ENCODE peak calls at places on chromosomes 12 and 14, in ten cellular contexts. One of them, this sample, is unnamed. For H3K4me1 and H3K9me3, the result is how much of the 10 kb centered on the place peaks cover.

GRCh38 chr12:34400986-34401658 is 378.8 kb downstream of the ALG10 start:
- DNase-seq in aorta: peak
- DNase-seq in cardiac muscle cell: no peak
- DNase-seq in left lung: peak
- DNase-seq in adrenal gland: no peak
- DNase-seq in A549: no peak
- DNase-seq in H9: peak
- DNase-seq in CD8-positive, alpha-beta memory T cell: no peak
- DNase-seq in IMR-90: no peak
- DNase-seq in suprapubic skin: peak
- DNase-seq in this sample: peak

GRCh38 chr12:120100630-120101029 is 15.9 kb downstream of the RAB35 start:
- DNase-seq in CD8-positive, alpha-beta memory T cell: no peak
- DNase-seq in suprapubic skin: no peak
- DNase-seq in cardiac muscle cell: no peak
- DNase-seq in IMR-90: peak
- DNase-seq in adrenal gland: peak
- DNase-seq in aorta: peak
- DNase-seq in A549: no peak
- DNase-seq in H9: no peak
- DNase-seq in left lung: peak
- DNase-seq in this sample: peak

GRCh38 chr12:12731178-12731577 is 14.0 kb downstream of the CDKN1B start:
- DNase-seq in aorta: no peak
- DNase-seq in CD8-positive, alpha-beta memory T cell: no peak
- DNase-seq in IMR-90: no peak
- DNase-seq in A549: no peak
- DNase-seq in cardiac muscle cell: no peak
- DNase-seq in suprapubic skin: no peak
- DNase-seq in H9: no peak
- DNase-seq in left lung: no peak
- DNase-seq in adrenal gland: no peak
- DNase-seq in this sample: no peak

GRCh38 chr12:119693006-119693405 is 25.1 kb downstream of the PRKAB1 start:
- DNase-seq in CD8-positive, alpha-beta memory T cell: no peak
- DNase-seq in A549: no peak
- DNase-seq in adrenal gland: peak
- DNase-seq in H9: no peak
- DNase-seq in aorta: no peak
- DNase-seq in cardiac muscle cell: no peak
- DNase-seq in left lung: no peak
- DNase-seq in suprapubic skin: no peak
- DNase-seq in IMR-90: peak
- DNase-seq in this sample: no peak

GRCh38 chr12:63937381-63938168 is 93.1 kb downstream of the SRGAP1 start:
- DNase-seq in IMR-90: no peak
- DNase-seq in CD8-positive, alpha-beta memory T cell: no peak
- DNase-seq in A549: no peak
- DNase-seq in aorta: no peak
- DNase-seq in cardiac muscle cell: no peak
- DNase-seq in adrenal gland: no peak
- DNase-seq in H9: no peak
- DNase-seq in suprapubic skin: no peak
- DNase-seq in left lung: no peak
- DNase-seq in this sample: no peak

GRCh38 chr14:20427231-20428009 is 8.5 kb downstream of the KLHL33 start:
- DNase-seq in H9: no peak
- DNase-seq in A549: peak
- DNase-seq in aorta: no peak
- DNase-seq in cardiac muscle cell: no peak
- DNase-seq in adrenal gland: peak
- DNase-seq in left lung: no peak
- DNase-seq in CD8-positive, alpha-beta memory T cell: no peak
- DNase-seq in suprapubic skin: no peak
- DNase-seq in IMR-90: peak
- DNase-seq in this sample: no peak

GRCh38 chr12:9651265-9651729 is 18.2 kb upstream of the CLEC2D start:
- DNase-seq in A549: no peak
- DNase-seq in H9: no peak
- DNase-seq in aorta: no peak
- DNase-seq in adrenal gland: no peak
- DNase-seq in CD8-positive, alpha-beta memory T cell: peak
- DNase-seq in suprapubic skin: no peak
- DNase-seq in left lung: no peak
- DNase-seq in cardiac muscle cell: no peak
- DNase-seq in IMR-90: peak
- DNase-seq in this sample: no peak

GRCh38 chr12:15540469-15540872 is 218.2 kb downstream of the PTPRO start:
- DNase-seq in cardiac muscle cell: no peak
- DNase-seq in CD8-positive, alpha-beta memory T cell: no peak
- DNase-seq in adrenal gland: no peak
- DNase-seq in A549: no peak
- DNase-seq in suprapubic skin: no peak
- DNase-seq in left lung: no peak
- DNase-seq in IMR-90: peak
- DNase-seq in H9: no peak
- DNase-seq in aorta: no peak
- DNase-seq in this sample: no peak

GRCh38 chr14:49982522-49982951 is 89.7 kb downstream of the ARF6 start:
- DNase-seq in cardiac muscle cell: no peak
- DNase-seq in IMR-90: peak
- DNase-seq in suprapubic skin: peak
- DNase-seq in CD8-positive, alpha-beta memory T cell: no peak
- DNase-seq in adrenal gland: no peak
- DNase-seq in H9: no peak
- DNase-seq in left lung: no peak
- DNase-seq in A549: peak
- DNase-seq in aorta: peak
- DNase-seq in this sample: no peak

GRCh38 chr12:114408415-114408814 is 2.5 kb upstream of the TBX5 start:
- DNase-seq in H9: no peak
- DNase-seq in adrenal gland: no peak
- DNase-seq in left lung: no peak
- DNase-seq in IMR-90: no peak
- DNase-seq in CD8-positive, alpha-beta memory T cell: no peak
- DNase-seq in cardiac muscle cell: no peak
- DNase-seq in A549: no peak
- DNase-seq in aorta: no peak
- DNase-seq in suprapubic skin: no peak
- DNase-seq in this sample: no peak

DNA sequence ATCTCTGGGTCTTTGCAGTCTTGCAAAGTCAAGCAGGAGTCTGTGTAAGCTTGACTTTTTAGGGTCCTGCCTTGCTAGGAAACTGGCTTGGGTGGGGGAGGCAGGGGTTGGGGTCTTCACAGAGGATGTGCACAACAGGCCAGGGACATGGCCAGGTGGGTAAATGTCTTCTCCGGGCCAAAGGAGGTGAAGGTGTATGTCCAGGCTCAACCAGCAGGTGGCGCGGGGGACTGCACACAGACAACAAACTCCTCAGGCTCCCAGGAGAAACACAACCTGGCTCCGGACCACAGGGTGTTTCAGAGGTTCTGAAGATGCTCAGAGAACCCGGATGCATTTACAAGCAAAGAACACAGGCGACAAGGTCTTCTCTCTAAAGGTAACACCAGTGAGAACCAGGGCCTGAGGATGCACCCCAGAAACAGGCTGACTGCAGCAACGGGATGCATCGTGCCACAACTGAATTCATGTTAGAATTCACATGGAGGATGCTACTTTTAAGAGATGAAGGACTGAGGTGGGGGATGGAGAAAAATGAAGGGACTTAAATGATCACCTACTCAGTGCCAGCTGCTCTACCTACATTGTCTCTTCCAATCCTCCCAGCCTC is 56.0 kb downstream of the PLEKHG3 start:
- DNase-seq in aorta: no peak
- DNase-seq in IMR-90: peak
- DNase-seq in suprapubic skin: no peak
- DNase-seq in adrenal gland: peak
- DNase-seq in A549: peak
- DNase-seq in CD8-positive, alpha-beta memory T cell: peak
- DNase-seq in left lung: no peak
- DNase-seq in cardiac muscle cell: peak
- DNase-seq in H9: peak
- DNase-seq in this sample: no peak
- H3K4me1 ChIP-seq in aorta: under half
- H3K4me1 ChIP-seq in IMR-90: half or more
- H3K4me1 ChIP-seq in suprapubic skin: half or more
- H3K4me1 ChIP-seq in adrenal gland: under half
- H3K4me1 ChIP-seq in A549: half or more
- H3K4me1 ChIP-seq in CD8-positive, alpha-beta memory T cell: half or more
- H3K4me1 ChIP-seq in left lung: under half
- H3K4me1 ChIP-seq in cardiac muscle cell: under half
- H3K4me1 ChIP-seq in H9: under half
- H3K4me1 ChIP-seq in this sample: under half

DNA sequence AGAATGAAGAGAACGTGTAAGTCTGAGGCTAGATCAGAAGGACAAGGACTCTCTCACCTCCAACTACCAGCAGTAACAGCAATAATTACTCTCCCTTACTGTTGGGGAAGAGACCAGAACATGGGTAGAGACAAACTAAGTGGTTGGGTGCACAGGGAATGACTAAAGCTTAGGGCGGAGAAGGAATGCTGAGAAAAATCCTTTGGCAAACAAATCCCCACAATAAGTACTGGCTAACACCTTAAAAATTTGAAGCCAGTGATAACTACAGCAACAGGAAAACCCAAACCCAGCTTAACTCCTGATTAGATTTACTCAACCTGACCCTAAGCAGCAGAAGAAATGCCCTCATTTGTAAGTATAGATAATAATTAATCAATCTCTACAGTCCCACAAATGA is 759.0 kb downstream of the AACS start:
- DNase-seq in CD8-positive, alpha-beta memory T cell: no peak
- DNase-seq in IMR-90: no peak
- DNase-seq in aorta: no peak
- DNase-seq in left lung: no peak
- DNase-seq in A549: no peak
- DNase-seq in cardiac muscle cell: no peak
- DNase-seq in suprapubic skin: no peak
- DNase-seq in H9: no peak
- DNase-seq in adrenal gland: no peak
- DNase-seq in this sample: no peak
- H3K9me3 ChIP-seq in CD8-positive, alpha-beta memory T cell: under half
- H3K9me3 ChIP-seq in IMR-90: under half
- H3K9me3 ChIP-seq in aorta: under half
- H3K9me3 ChIP-seq in left lung: under half
- H3K9me3 ChIP-seq in A549: under half
- H3K9me3 ChIP-seq in cardiac muscle cell: under half
- H3K9me3 ChIP-seq in suprapubic skin: under half
- H3K9me3 ChIP-seq in H9: under half
- H3K9me3 ChIP-seq in adrenal gland: under half
- H3K9me3 ChIP-seq in this sample: under half

GRCh38 chr12:108801736-108802665 is 55.4 kb downstream of the SSH1 start:
- DNase-seq in CD8-positive, alpha-beta memory T cell: no peak
- DNase-seq in A549: no peak
- DNase-seq in cardiac muscle cell: peak
- DNase-seq in suprapubic skin: no peak
- DNase-seq in IMR-90: peak
- DNase-seq in aorta: peak
- DNase-seq in left lung: no peak
- DNase-seq in H9: peak
- DNase-seq in adrenal gland: peak
- DNase-seq in this sample: peak

GRCh38 chr12:108797677-108798076 is 59.7 kb downstream of the SSH1 start:
- DNase-seq in left lung: peak
- DNase-seq in IMR-90: no peak
- DNase-seq in cardiac muscle cell: no peak
- DNase-seq in adrenal gland: no peak
- DNase-seq in A549: no peak
- DNase-seq in H9: no peak
- DNase-seq in aorta: no peak
- DNase-seq in CD8-positive, alpha-beta memory T cell: no peak
- DNase-seq in suprapubic skin: no peak
- DNase-seq in this sample: no peak

GRCh38 chr12:108800591-108800990 is 56.8 kb downstream of the SSH1 start:
- DNase-seq in IMR-90: peak
- DNase-seq in adrenal gland: no peak
- DNase-seq in left lung: no peak
- DNase-seq in aorta: peak
- DNase-seq in cardiac muscle cell: no peak
- DNase-seq in CD8-positive, alpha-beta memory T cell: no peak
- DNase-seq in suprapubic skin: no peak
- DNase-seq in A549: no peak
- DNase-seq in H9: no peak
- DNase-seq in this sample: no peak

GRCh38 chr12:108799528-108800243 is 57.7 kb downstream of the SSH1 start:
- DNase-seq in IMR-90: no peak
- DNase-seq in aorta: peak
- DNase-seq in H9: no peak
- DNase-seq in suprapubic skin: no peak
- DNase-seq in CD8-positive, alpha-beta memory T cell: no peak
- DNase-seq in A549: no peak
- DNase-seq in cardiac muscle cell: no peak
- DNase-seq in adrenal gland: no peak
- DNase-seq in left lung: peak
- DNase-seq in this sample: no peak

GRCh38 chr12:108798551-108799221 is 58.7 kb downstream of the SSH1 start:
- DNase-seq in aorta: peak
- DNase-seq in cardiac muscle cell: no peak
- DNase-seq in suprapubic skin: no peak
- DNase-seq in IMR-90: peak
- DNase-seq in adrenal gland: no peak
- DNase-seq in CD8-positive, alpha-beta memory T cell: no peak
- DNase-seq in A549: no peak
- DNase-seq in H9: no peak
- DNase-seq in left lung: peak
- DNase-seq in this sample: no peak
- H3K4me1 ChIP-seq in aorta: under half
- H3K4me1 ChIP-seq in cardiac muscle cell: under half
- H3K4me1 ChIP-seq in suprapubic skin: under half
- H3K4me1 ChIP-seq in IMR-90: under half
- H3K4me1 ChIP-seq in adrenal gland: under half
- H3K4me1 ChIP-seq in CD8-positive, alpha-beta memory T cell: under half
- H3K4me1 ChIP-seq in A549: under half
- H3K4me1 ChIP-seq in H9: under half
- H3K4me1 ChIP-seq in left lung: under half
- H3K4me1 ChIP-seq in this sample: half or more

DNA sequence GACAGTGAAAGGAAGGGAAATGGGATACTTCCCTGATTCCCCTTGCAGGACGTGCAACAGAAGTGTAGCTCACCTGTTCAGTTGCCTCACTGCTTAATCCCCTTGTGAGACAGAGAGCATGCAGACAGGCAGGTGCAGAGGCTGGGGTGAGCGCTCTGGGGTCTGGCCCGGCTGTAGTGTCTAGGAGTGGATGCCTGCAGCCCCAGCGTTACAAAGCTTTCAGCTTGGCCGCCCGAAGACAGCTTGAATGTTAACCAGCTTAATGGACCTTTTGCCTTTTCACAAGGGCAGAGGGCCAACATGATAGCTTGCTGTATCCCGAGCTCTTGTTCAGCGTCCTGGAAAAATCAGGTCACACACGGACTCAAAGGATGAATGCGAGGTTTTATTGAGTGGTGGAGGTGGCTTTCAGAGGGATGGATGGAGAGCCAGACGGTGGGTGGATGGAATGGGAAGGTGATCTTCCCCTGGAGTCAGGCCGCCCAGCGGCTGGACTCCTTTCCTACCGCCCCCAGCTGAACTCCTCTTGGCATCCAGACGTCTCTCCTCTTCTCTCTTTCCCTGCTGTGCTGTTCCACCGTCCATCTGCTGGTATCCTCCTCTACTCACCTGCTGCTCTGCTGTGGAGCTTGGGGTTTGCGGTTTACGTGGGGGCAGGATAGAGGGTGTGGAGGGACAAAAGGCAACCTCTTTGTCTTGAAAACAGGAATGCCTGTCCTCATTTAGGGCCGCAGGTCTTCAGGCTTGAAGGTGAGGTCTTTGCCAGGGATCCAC is 86.2 kb upstream of the RESF1 start:
- DNase-seq in IMR-90: no peak
- DNase-seq in adrenal gland: no peak
- DNase-seq in H9: no peak
- DNase-seq in cardiac muscle cell: no peak
- DNase-seq in suprapubic skin: no peak
- DNase-seq in CD8-positive, alpha-beta memory T cell: no peak
- DNase-seq in left lung: no peak
- DNase-seq in aorta: no peak
- DNase-seq in A549: no peak
- DNase-seq in this sample: no peak
- H3K9me3 ChIP-seq in IMR-90: under half
- H3K9me3 ChIP-seq in adrenal gland: under half
- H3K9me3 ChIP-seq in H9: under half
- H3K9me3 ChIP-seq in cardiac muscle cell: under half
- H3K9me3 ChIP-seq in suprapubic skin: under half
- H3K9me3 ChIP-seq in CD8-positive, alpha-beta memory T cell: under half
- H3K9me3 ChIP-seq in left lung: under half
- H3K9me3 ChIP-seq in aorta: under half
- H3K9me3 ChIP-seq in A549: under half
- H3K9me3 ChIP-seq in this sample: under half

This sample was measured in gastrocnemius medialis.